ENCODE peak calls at places on chromosomes 3 and 15, in ten cellular contexts. V, M, K, Y, B, T, Q, R, D and C are unnamed samples.

GRCh38 chr3:97880267-97880666 is 58.5 kb downstream of the CRYBG3 start:
- DNase-seq in V (no peak), M (no peak), K (no peak), Y (no peak), B (no peak), T (no peak), Q (no peak), R (no peak), D (no peak), C (no peak)

GRCh38 chr3:185813691-185814215 is 11.1 kb downstream of the IGF2BP2 start:
- DNase-seq in V (no peak), M (no peak), K (no peak), Y (no peak), B (no peak), T (peak), Q (no peak), R (no peak), D (no peak), C (no peak)

GRCh38 chr15:94033014-94033682 is 198.2 kb upstream of the MCTP2 start:
- DNase-seq in V (no peak), M (no peak), K (no peak), Y (no peak), B (no peak), T (no peak), Q (no peak), R (no peak), D (no peak), C (no peak)

GRCh38 chr15:22871481-22872076 is 33.1 kb downstream of the NIPA2 start:
- DNase-seq in V (no peak), M (no peak), K (no peak), Y (no peak), B (no peak), T (no peak), Q (no peak), R (no peak), D (no peak), C (no peak)

GRCh38 chr3:127590282-127590592 is 296 bp downstream of the TPRA1 start:
- DNase-seq in V (peak), M (no peak), K (peak), Y (no peak), B (no peak), T (no peak), Q (no peak), R (no peak), D (peak), C (no peak)

GRCh38 chr3:191809326-191809949 is 348.5 kb downstream of the PYDC2 start:
- DNase-seq in V (no peak), M (no peak), K (no peak), Y (no peak), B (no peak), T (no peak), Q (no peak), R (no peak), D (no peak), C (no peak)

GRCh38 chr15:76986743-76987142 is 8.2 kb upstream of the PSTPIP1 start:
- DNase-seq in V (no peak), M (no peak), K (no peak), Y (no peak), B (no peak), T (no peak), Q (no peak), R (no peak), D (no peak), C (no peak)

GRCh38 chr3:88433572-88433971 is 283.8 kb downstream of the C3orf38 start:
- DNase-seq in V (no peak), M (no peak), K (peak), Y (no peak), B (no peak), T (no peak), Q (no peak), R (no peak), D (peak), C (no peak)

GRCh38 chr3:162492446-162493081 is 996.0 kb downstream of the OTOL1 start:
- DNase-seq in V (no peak), M (no peak), K (no peak), Y (no peak), B (no peak), T (peak), Q (no peak), R (no peak), D (no peak), C (no peak)

GRCh38 chr3:30156586-30157498 is 449.6 kb upstream of the TGFBR2 start:
- DNase-seq in V (no peak), M (no peak), K (no peak), Y (no peak), B (no peak), T (peak), Q (no peak), R (no peak), D (no peak), C (no peak)

GRCh38 chr3:14216257-14217048 is 37.8 kb downstream of the LSM3 start:
- DNase-seq in V (peak), M (no peak), K (peak), Y (no peak), B (no peak), T (peak), Q (no peak), R (peak), D (no peak), C (no peak)

GRCh38 chr3:126509565-126510322 is 7.8 kb downstream of the UROC1 start:
- DNase-seq in V (no peak), M (no peak), K (no peak), Y (no peak), B (no peak), T (no peak), Q (no peak), R (no peak), D (no peak), C (no peak)

GRCh38 chr3:186097663-186098451 is 11.0 kb downstream of the ETV5 start:
- DNase-seq in V (no peak), M (peak), K (peak), Y (peak), B (peak), T (peak), Q (peak), R (peak), D (peak), C (peak)

GRCh38 chr3:12960497-12960896 is 112.7 kb downstream of the IQSEC1 start:
- DNase-seq in V (no peak), M (no peak), K (no peak), Y (no peak), B (no peak), T (no peak), Q (no peak), R (no peak), D (no peak), C (no peak)

GRCh38 chr3:189605717-189606116 is 25.5 kb upstream of the TP63 start:
- DNase-seq in V (no peak), M (no peak), K (no peak), Y (no peak), B (no peak), T (no peak), Q (no peak), R (no peak), D (no peak), C (no peak)

GRCh38 chr3:47485812-47486211 is 10.1 kb upstream of the SCAP start:
- DNase-seq in V (no peak), M (no peak), K (no peak), Y (no peak), B (no peak), T (no peak), Q (no peak), R (no peak), D (no peak), C (no peak)

GRCh38 chr3:169498336-169498735 is 165.2 kb downstream of the MECOM start:
- DNase-seq in V (no peak), M (no peak), K (no peak), Y (no peak), B (no peak), T (peak), Q (no peak), R (no peak), D (no peak), C (no peak)

DNA sequence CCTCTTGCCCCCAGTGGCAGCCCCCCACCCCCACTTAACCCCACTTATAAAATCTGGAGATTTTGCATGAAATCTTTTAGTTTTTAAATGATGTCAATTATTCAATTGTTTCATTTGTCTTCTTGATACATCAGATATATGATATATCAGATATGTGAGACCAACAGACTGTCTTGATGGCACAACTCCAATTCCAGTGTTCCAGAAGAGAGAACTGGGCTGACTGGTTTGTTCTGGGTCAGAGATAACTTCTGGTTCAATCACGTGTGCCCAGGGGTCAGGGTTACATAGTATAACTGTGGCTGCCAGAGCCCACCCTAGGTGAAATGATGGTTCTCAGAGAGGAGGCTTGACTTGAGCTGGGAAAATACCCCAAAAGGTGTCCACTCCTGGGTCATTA is 32.4 kb upstream of the ATG7 start:
- DNase-seq in V (no peak), M (no peak), K (no peak), Y (no peak), B (no peak), T (no peak), Q (no peak), R (no peak), D (no peak), C (peak)
- H3K4me3 ChIP-seq in V (no peak), M (no peak), K (no peak), Y (no peak), B (no peak), T (no peak), Q (no peak), R (no peak), D (no peak), C (no peak)

GRCh38 chr15:96337991-96338771 is 7.7 kb downstream of the NR2F2 start:
- DNase-seq in V (no peak), M (no peak), K (no peak), Y (no peak), B (no peak), T (peak), Q (no peak), R (no peak), D (no peak), C (no peak)
- H3K4me3 ChIP-seq in V (no peak), M (peak), K (peak), Y (peak), B (no peak), T (peak), Q (peak), R (peak), D (peak), C (peak)

GRCh38 chr3:23129817-23130216 is 73.3 kb upstream of the UBE2E2 start:
- DNase-seq in V (no peak), M (no peak), K (no peak), Y (peak), B (no peak), T (no peak), Q (no peak), R (no peak), D (no peak), C (peak)
- H3K4me3 ChIP-seq in V (no peak), M (no peak), K (no peak), Y (peak), B (no peak), T (no peak), Q (peak), R (no peak), D (no peak), C (peak)

DNA sequence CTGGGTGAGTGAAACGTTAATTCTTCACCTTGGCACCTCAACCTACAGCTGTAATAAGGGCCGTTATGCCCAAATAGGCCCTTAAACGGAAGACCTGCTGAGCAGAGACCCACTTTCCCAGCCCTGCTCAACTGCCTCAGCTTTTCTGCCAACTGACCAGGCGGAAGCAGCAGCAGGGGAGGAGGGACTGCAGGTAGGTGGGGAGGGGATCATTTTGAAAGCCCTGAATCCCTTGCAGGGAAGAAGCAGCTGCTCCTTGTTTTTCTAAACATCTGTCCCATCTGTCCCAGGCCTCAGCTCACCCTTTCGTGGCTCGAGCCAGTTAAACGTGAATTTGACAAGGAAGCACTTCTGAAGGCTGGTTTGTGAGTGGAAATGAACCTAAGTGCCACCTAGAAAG is 979 bp upstream of the CMC1 start:
- DNase-seq in V (no peak), M (no peak), K (no peak), Y (no peak), B (no peak), T (no peak), Q (no peak), R (no peak), D (no peak), C (no peak)
- H3K4me3 ChIP-seq in V (peak), M (peak), K (peak), Y (peak), B (no peak), T (no peak), Q (peak), R (no peak), D (peak), C (peak)

GRCh38 chr3:197891-198491 is 1.4 kb downstream of the CHL1 start:
- DNase-seq in V (no peak), M (no peak), K (no peak), Y (peak), B (no peak), T (no peak), Q (no peak), R (peak), D (peak), C (no peak)

GRCh38 chr3:199815-200214 is 3.3 kb downstream of the CHL1 start:
- DNase-seq in V (no peak), M (no peak), K (no peak), Y (no peak), B (no peak), T (no peak), Q (no peak), R (no peak), D (no peak), C (no peak)

GRCh38 chr3:195662-196061 is 901 bp upstream of the CHL1 start:
- DNase-seq in V (no peak), M (no peak), K (no peak), Y (no peak), B (no peak), T (no peak), Q (no peak), R (no peak), D (no peak), C (no peak)

GRCh38 chr3:196322-197153 is at the start of gene CHL1:
- DNase-seq in V (no peak), M (no peak), K (no peak), Y (peak), B (no peak), T (no peak), Q (no peak), R (peak), D (peak), C (no peak)

DNA sequence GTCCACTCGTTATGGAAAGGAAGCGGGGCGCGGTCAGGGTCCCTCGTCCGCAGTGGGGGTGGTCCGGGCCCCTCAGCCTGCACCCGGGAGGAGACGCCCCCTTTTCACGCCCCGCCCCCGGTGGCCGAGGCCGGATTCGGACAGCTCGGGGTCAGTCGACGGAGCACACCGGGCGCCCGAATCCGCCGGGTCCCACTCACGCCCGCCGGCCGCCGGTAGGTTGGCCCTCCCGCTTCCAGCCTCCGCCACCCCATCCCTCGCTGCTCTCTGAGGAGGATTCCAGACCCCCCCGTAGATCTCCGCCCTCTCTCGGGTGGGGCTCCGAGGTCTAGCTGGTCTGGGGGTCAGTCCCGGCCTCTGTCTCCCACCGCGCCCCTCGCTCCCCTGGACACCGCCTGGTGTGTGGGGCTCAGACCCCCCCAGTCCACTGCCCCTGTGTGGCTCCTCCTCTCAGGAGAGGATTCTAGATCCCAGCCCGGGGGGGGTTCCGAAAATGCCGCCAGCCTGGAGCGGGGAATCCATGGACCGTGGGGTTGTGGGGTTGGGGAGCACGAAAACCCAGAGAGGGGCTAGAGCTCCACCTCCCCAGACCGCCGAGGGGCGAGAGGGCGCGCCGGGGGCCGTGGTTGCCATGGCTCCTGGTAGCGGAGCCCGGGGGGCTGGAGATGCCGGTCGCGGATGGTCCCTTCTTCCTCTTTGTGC is 742 bp downstream of the CHL1 start:
- DNase-seq in V (no peak), M (no peak), K (no peak), Y (peak), B (no peak), T (no peak), Q (no peak), R (peak), D (peak), C (no peak)
- H3K4me3 ChIP-seq in V (no peak), M (peak), K (peak), Y (peak), B (peak), T (no peak), Q (peak), R (peak), D (peak), C (no peak)

DNA sequence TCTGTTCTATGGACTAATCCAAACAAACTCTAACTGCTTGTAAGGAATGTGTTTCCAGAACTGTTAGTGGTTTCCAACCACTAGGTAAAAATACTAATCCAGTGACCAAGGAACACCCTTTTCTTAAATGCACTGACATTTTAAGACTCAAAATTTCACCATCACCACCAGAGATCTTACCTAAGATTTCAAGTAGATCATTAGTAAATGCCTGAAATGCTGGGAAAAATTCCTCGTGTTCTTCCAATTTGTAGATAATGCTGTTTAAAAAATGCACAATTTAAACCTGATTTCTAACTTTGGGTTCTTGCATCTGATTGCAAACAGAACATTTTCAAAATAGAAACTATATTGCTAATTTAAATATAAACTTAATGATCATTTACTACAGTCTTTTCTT is 63.4 kb downstream of the ESYT3 start:
- DNase-seq in V (no peak), M (no peak), K (no peak), Y (no peak), B (no peak), T (no peak), Q (no peak), R (no peak), D (no peak), C (no peak)
- H3K4me3 ChIP-seq in V (no peak), M (no peak), K (no peak), Y (no peak), B (no peak), T (no peak), Q (no peak), R (no peak), D (no peak), C (no peak)

GRCh38 chr15:70505411-70505919 is 257.9 kb downstream of the UACA start:
- DNase-seq in V (no peak), M (no peak), K (no peak), Y (peak), B (no peak), T (peak), Q (no peak), R (no peak), D (no peak), C (peak)

GRCh38 chr15:70503798-70504304 is 259.5 kb downstream of the UACA start:
- DNase-seq in V (no peak), M (no peak), K (no peak), Y (no peak), B (no peak), T (no peak), Q (no peak), R (no peak), D (no peak), C (no peak)

GRCh38 chr15:70504305-70504951 is 258.9 kb downstream of the UACA start:
- DNase-seq in V (no peak), M (peak), K (peak), Y (no peak), B (peak), T (peak), Q (peak), R (no peak), D (peak), C (no peak)

GRCh38 chr15:70505971-70506887 is 257.1 kb downstream of the UACA start:
- DNase-seq in V (no peak), M (no peak), K (no peak), Y (no peak), B (no peak), T (no peak), Q (no peak), R (no peak), D (no peak), C (no peak)

GRCh38 chr15:70504988-70505387 is 258.4 kb downstream of the UACA start:
- DNase-seq in V (no peak), M (no peak), K (no peak), Y (no peak), B (no peak), T (no peak), Q (no peak), R (no peak), D (no peak), C (no peak)
- H3K4me3 ChIP-seq in V (no peak), M (no peak), K (no peak), Y (no peak), B (no peak), T (no peak), Q (no peak), R (no peak), D (no peak), C (no peak)

GRCh38 chr3:52278510-52279069 is at the start of gene WDR82:
- DNase-seq in V (peak), M (peak), K (peak), Y (peak), B (peak), T (peak), Q (peak), R (peak), D (peak), C (peak)

GRCh38 chr3:52280046-52280445 is 1.6 kb upstream of the WDR82 start:
- DNase-seq in V (no peak), M (no peak), K (no peak), Y (peak), B (no peak), T (peak), Q (no peak), R (no peak), D (no peak), C (no peak)

GRCh38 chr3:52277071-52277964 is 1.1 kb downstream of the WDR82 start:
- DNase-seq in V (peak), M (peak), K (peak), Y (peak), B (peak), T (peak), Q (peak), R (no peak), D (peak), C (no peak)

GRCh38 chr3:52281980-52282801 is 3.7 kb upstream of the WDR82 start:
- DNase-seq in V (peak), M (no peak), K (no peak), Y (no peak), B (no peak), T (peak), Q (no peak), R (no peak), D (peak), C (no peak)

GRCh38 chr3:52277972-52278509 is 408 bp downstream of the WDR82 start:
- DNase-seq in V (peak), M (peak), K (no peak), Y (peak), B (peak), T (no peak), Q (no peak), R (no peak), D (peak), C (no peak)
- H3K4me3 ChIP-seq in V (peak), M (peak), K (peak), Y (peak), B (peak), T (peak), Q (peak), R (peak), D (peak), C (peak)

GRCh38 chr15:64151727-64152506 is at the start of gene SNX22:
- DNase-seq in V (peak), M (no peak), K (no peak), Y (peak), B (no peak), T (no peak), Q (peak), R (peak), D (no peak), C (no peak)

GRCh38 chr15:64156652-64157331 is 5.3 kb downstream of the SNX22 start:
- DNase-seq in V (no peak), M (no peak), K (no peak), Y (no peak), B (no peak), T (no peak), Q (no peak), R (no peak), D (no peak), C (no peak)

GRCh38 chr15:64155802-64156651 is 4.5 kb downstream of the SNX22 start:
- DNase-seq in V (no peak), M (no peak), K (no peak), Y (no peak), B (no peak), T (no peak), Q (no peak), R (no peak), D (no peak), C (no peak)

GRCh38 chr15:64152507-64153387 is 1.2 kb downstream of the SNX22 start:
- DNase-seq in V (no peak), M (no peak), K (no peak), Y (no peak), B (no peak), T (no peak), Q (no peak), R (no peak), D (no peak), C (no peak)

GRCh38 chr15:64153480-64154367 is 2.2 kb downstream of the SNX22 start:
- DNase-seq in V (peak), M (peak), K (peak), Y (peak), B (peak), T (peak), Q (peak), R (peak), D (peak), C (peak)
- H3K4me3 ChIP-seq in V (no peak), M (no peak), K (no peak), Y (no peak), B (no peak), T (no peak), Q (no peak), R (no peak), D (no peak), C (no peak)